ENCODE peak calls at places on chromosomes 11 and 22, in eight cellular contexts. P is right lobe of liver, S is A549, E is body of pancreas, V is HCT116, G is sigmoid colon, B is heart left ventricle, N is lower leg skin. X is an unnamed sample.

GRCh38 chr11:1236316-1237127 is 13.7 kb downstream of the MUC5B start:
- DNase-seq in N (peak), B (no peak), E (peak), V (no peak), P (peak), S (no peak), G (peak), X (no peak)

GRCh38 chr11:46865340-46865739 is 19.3 kb upstream of the CKAP5 start:
- DNase-seq in P (no peak), B (no peak), V (no peak), N (no peak), E (no peak), S (no peak), G (no peak), X (no peak)

GRCh38 chr11:115197433-115197832 is 306.8 kb downstream of the CADM1 start:
- DNase-seq in E (no peak), B (no peak), P (no peak), N (no peak), S (no peak), V (no peak), G (no peak), X (no peak)

GRCh38 chr11:112697779-112698178 is 263.4 kb upstream of the NCAM1 start:
- DNase-seq in S (no peak), V (no peak), E (no peak), B (no peak), N (no peak), G (no peak), P (no peak), X (no peak)

GRCh38 chr11:128196235-128196634 is 391.1 kb downstream of the ETS1 start:
- DNase-seq in E (no peak), P (no peak), G (no peak), N (no peak), S (no peak), B (no peak), V (no peak), X (no peak)

GRCh38 chr11:4441500-4441899 is 7.6 kb upstream of the OR52K2 start:
- DNase-seq in E (no peak), N (no peak), S (no peak), V (no peak), B (no peak), P (no peak), G (no peak), X (no peak)

GRCh38 chr11:118128821-118129474 is 23.7 kb downstream of the SCN4B start:
- DNase-seq in E (no peak), P (no peak), N (no peak), B (no peak), V (no peak), S (no peak), G (no peak), X (no peak)

GRCh38 chr11:67441731-67442401 is 1.4 kb downstream of the CORO1B start:
- DNase-seq in N (no peak), P (no peak), G (no peak), E (no peak), S (no peak), B (no peak), V (no peak), X (no peak)

GRCh38 chr11:12318791-12319733 is 58.3 kb upstream of the PARVA start:
- DNase-seq in B (no peak), V (no peak), S (no peak), N (no peak), P (no peak), G (peak), E (no peak), X (no peak)

GRCh38 chr11:27444801-27445215 is 27.8 kb downstream of the LGR4 start:
- DNase-seq in G (no peak), S (no peak), V (no peak), E (no peak), B (no peak), N (no peak), P (no peak), X (no peak)

GRCh38 chr11:12807621-12808020 is 133.4 kb downstream of the TEAD1 start:
- DNase-seq in E (no peak), S (no peak), G (no peak), N (no peak), V (no peak), P (no peak), B (no peak), X (no peak)

GRCh38 chr11:35029979-35030378 is 109.0 kb upstream of the CD44 start:
- DNase-seq in V (no peak), B (no peak), G (no peak), P (no peak), S (no peak), N (no peak), E (no peak), X (no peak)

DNA sequence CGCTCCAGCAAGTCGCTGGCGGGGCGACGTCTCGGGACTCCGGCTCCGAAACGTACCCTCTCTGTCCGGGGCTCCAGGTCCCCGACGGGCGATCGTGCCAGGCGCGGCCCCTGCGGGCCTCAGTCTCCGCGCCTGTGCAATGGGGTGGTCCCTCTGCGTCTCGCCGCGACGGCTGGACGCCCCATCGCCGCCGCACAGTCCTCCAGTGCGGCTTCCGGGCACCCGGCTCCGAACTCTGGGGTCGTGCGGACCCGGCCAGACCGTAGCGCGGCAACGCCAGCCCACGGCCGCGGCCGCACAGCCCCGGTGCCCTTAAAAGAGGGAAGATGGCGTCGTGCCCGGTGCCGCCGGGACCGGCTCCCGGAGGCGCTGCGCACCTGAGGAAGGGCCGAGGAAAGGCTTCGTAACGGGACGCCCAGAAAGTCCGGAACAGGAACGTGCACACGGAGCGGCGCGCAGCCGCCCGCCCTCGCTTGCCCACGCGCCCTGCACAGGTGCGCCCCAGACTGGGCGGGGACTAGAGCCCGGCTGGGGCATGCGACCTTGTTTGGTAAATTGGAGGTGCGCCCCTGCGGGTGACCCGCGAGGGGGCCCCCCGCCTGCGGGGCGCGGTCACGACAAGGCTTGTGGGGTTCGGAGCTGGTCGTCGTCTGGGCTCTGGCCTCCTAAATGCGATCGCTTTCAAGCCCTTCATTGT is 525 bp downstream of the BIK start:
- DNase-seq in G (no peak), B (no peak), N (no peak), P (no peak), V (no peak), S (no peak), E (peak), X (peak)
- TF ChIP-seq POLR2A in G (no peak), B (no peak), N (no peak), P (no peak), V (no peak), S (no peak), E (no peak), X (no peak)

GRCh38 chr11:75768909-75769771 is 562 bp downstream of the DGAT2 start:
- DNase-seq in G (peak), V (no peak), N (no peak), P (peak), E (peak), S (peak), B (no peak), X (no peak)
- H3K4me3 ChIP-seq in G (peak), V (peak), N (peak), P (peak), E (peak), S (peak), B (peak), X (peak)

GRCh38 chr11:73142128-73142377 is at the start of gene FCHSD2:
- DNase-seq in S (no peak), B (no peak), P (no peak), G (no peak), E (no peak), N (no peak), V (no peak), X (no peak)
- TF ChIP-seq POLR2A in S (peak), B (no peak), P (peak), G (no peak), E (no peak), N (no peak), V (no peak), X (no peak)

GRCh38 chr11:19560156-19560555 is 152.5 kb upstream of the NAV2 start:
- DNase-seq in G (no peak), N (no peak), V (no peak), P (no peak), S (no peak), E (no peak), B (no peak), X (no peak)
- H3K4me3 ChIP-seq in G (no peak), N (no peak), V (no peak), P (no peak), S (no peak), E (no peak), B (no peak), X (no peak)

GRCh38 chr11:126451211-126451802 is 95.8 kb downstream of the ST3GAL4 start:
- DNase-seq in E (no peak), G (no peak), P (no peak), B (no peak), V (no peak), N (no peak), S (no peak), X (no peak)
- TF ChIP-seq POLR2A in E (no peak), G (no peak), P (no peak), B (no peak), V (no peak), N (no peak), S (no peak), X (no peak)

DNA sequence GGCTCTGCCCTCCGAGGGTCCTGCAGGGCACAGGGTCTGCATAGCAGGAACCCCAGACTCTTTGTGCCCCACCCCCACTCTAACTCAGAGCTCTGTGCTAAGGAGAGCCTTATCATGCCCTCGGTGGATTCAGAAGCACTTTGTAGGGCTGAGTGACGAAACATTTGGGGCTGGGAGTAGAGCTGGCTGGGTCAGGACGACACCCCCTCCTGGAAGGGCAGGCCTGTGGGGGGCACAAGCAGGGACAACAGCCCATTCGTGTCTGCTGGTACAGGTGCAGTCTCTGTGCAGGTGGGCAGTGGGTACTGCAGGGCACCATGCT is 8.9 kb downstream of the APOBEC3A start:
- DNase-seq in E (no peak), G (no peak), S (no peak), P (peak), B (no peak), N (no peak), V (no peak), X (no peak)
- H3K4me3 ChIP-seq in E (no peak), G (no peak), S (no peak), P (no peak), B (no peak), N (no peak), V (no peak), X (no peak)

GRCh38 chr11:110296226-110297081 is at the start of gene RDX:
- DNase-seq in S (peak), G (peak), E (peak), N (peak), B (peak), V (peak), P (peak), X (peak)
- TF ChIP-seq POLR2A in S (peak), G (no peak), E (peak), N (no peak), B (no peak), V (peak), P (peak), X (no peak)

DNA sequence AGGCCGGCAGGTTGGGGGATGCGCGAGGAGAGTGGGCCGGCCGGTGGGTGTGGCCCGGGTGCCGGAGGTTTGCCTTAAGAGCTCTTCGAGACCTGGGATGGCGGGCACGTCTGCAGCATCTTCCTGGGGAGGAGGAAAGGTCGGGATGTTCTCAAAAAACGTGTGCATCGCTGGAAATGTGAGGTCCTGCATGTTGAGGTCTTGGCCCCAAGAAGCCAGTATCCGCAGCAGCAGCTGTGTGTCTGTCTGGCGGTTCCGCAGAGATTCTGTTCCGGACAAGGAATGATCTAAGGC is 1.4 kb downstream of the NAV2 start:
- DNase-seq in V (no peak), B (no peak), E (no peak), G (peak), N (no peak), P (no peak), S (no peak), X (no peak)
- H3K4me3 ChIP-seq in V (no peak), B (peak), E (no peak), G (peak), N (peak), P (peak), S (peak), X (peak)